ENCODE peak calls at places on chromosomes 16 and 17, in eight cellular contexts. Z is suprapubic skin, B is HCT116, A is bronchial epithelial cell, Y is HFF-Myc, V is esophagus squamous epithelium, L is AG09309, F is fibroblast of mammary gland. G is an unnamed sample.

GRCh38 chr17:28582513-28582912 is 5.8 kb upstream of the ALDOC start:
- DNase-seq in Z (no peak), B (no peak), A (no peak), Y (no peak), V (no peak), L (no peak), F (no peak), G (no peak)

GRCh38 chr17:72982680-72983079 is 109.8 kb downstream of the SLC39A11 start:
- DNase-seq in Z (no peak), B (no peak), A (no peak), Y (no peak), V (no peak), L (no peak), F (no peak), G (no peak)

GRCh38 chr17:40063915-40064531 is 1.3 kb downstream of the THRA start:
- DNase-seq in Z (no peak), B (no peak), A (no peak), Y (no peak), V (no peak), L (no peak), F (no peak), G (no peak)

GRCh38 chr17:65279456-65279855 is 142.3 kb downstream of the RGS9 start:
- DNase-seq in Z (no peak), B (no peak), A (no peak), Y (no peak), V (no peak), L (no peak), F (no peak), G (no peak)

GRCh38 chr16:67444259-67445125 is 13.6 kb downstream of the HSD11B2 start:
- DNase-seq in Z (no peak), B (no peak), A (no peak), Y (no peak), V (no peak), L (no peak), F (peak), G (no peak)

GRCh38 chr16:5428932-5429331 is 331.3 kb upstream of the EEF2KMT start:
- DNase-seq in Z (no peak), B (no peak), A (no peak), Y (no peak), V (no peak), L (no peak), F (no peak), G (no peak)

GRCh38 chr16:54059319-54059718 is 227.3 kb downstream of the IRX3 start:
- DNase-seq in Z (no peak), B (no peak), A (no peak), Y (no peak), V (no peak), L (no peak), F (no peak), G (no peak)

GRCh38 chr16:73066927-73067670 is 19.2 kb upstream of the ZFHX3 start:
- DNase-seq in Z (no peak), B (no peak), A (peak), Y (no peak), V (no peak), L (no peak), F (peak), G (peak)

GRCh38 chr16:51624083-51624775 is 473.2 kb upstream of the SALL1 start:
- DNase-seq in Z (no peak), B (no peak), A (peak), Y (no peak), V (no peak), L (no peak), F (peak), G (no peak)

GRCh38 chr16:48081656-48082055 is 74.1 kb downstream of the ABCC12 start:
- DNase-seq in Z (no peak), B (no peak), A (peak), Y (peak), V (no peak), L (peak), F (peak), G (peak)

GRCh38 chr16:23838485-23839142 is 2.8 kb downstream of the PRKCB start:
- DNase-seq in Z (no peak), B (no peak), A (no peak), Y (no peak), V (no peak), L (no peak), F (no peak), G (no peak)

GRCh38 chr16:23836404-23837291 is 865 bp downstream of the PRKCB start:
- DNase-seq in Z (peak), B (no peak), A (no peak), Y (no peak), V (no peak), L (no peak), F (no peak), G (no peak)

GRCh38 chr16:23836078-23836403 is 258 bp downstream of the PRKCB start:
- DNase-seq in Z (no peak), B (no peak), A (no peak), Y (no peak), V (no peak), L (no peak), F (no peak), G (no peak)

GRCh38 chr16:23835390-23836077 is at the start of gene PRKCB:
- DNase-seq in Z (peak), B (no peak), A (peak), Y (no peak), V (peak), L (no peak), F (peak), G (peak)

DNA sequence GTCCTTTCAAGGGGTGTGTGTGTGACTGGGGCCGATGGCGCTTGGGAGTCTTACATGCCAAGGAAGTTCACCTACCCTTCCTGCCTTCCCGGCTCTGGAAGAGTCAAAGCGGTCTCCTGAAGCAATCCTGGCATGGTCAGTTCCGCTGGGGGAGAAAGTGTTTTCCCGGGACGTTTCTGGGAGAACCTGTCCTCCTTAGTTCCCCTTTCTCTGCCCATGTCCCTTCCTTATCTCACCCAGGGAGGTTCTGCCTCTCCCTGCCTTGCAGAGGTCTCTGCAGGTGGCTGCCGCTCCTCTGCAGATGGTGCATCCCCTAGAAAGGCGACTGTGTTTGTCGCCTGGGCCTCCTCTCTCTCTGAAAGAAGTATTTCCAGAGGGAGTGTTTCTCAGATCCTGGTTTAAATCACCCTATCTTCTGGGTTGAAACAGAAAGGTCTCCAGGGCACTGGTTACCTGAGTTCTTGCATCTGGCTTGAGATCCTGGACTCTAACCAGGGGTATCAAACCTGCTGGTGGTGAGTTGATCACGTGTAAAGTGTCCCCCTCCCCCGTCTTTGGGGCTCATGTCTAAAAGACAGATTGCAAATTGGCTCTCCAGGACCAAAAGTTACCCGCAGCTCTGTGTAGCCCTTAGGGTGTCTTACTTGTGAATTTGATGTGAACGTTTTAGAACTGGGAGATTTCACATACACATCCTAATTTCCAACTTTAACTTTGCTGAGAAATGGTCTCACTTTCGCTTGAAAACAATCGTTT is 1.9 kb downstream of the PRKCB start:
- DNase-seq in Z (no peak), B (no peak), A (no peak), Y (no peak), V (no peak), L (no peak), F (no peak), G (no peak)
- H3K4me3 ChIP-seq in Z (peak), B (no peak), A (no peak), Y (no peak), V (no peak), L (no peak), F (no peak), G (no peak)

GRCh38 chr17:82913304-82914043 is 73.7 kb upstream of the ZNF750 start:
- DNase-seq in Z (no peak), B (no peak), A (no peak), Y (no peak), V (no peak), L (no peak), F (no peak), G (no peak)
- TF ChIP-seq CTCF in Z (peak), B (peak), A (peak), Y (peak), V (no peak), L (no peak), F (peak), G (peak)

GRCh38 chr17:41067281-41067680 is 1.6 kb upstream of the KRTAP2-4 start:
- DNase-seq in Z (no peak), B (no peak), A (no peak), Y (peak), V (no peak), L (peak), F (peak), G (no peak)

GRCh38 chr17:41073676-41074075 is 8.0 kb upstream of the KRTAP2-4 start:
- DNase-seq in Z (no peak), B (no peak), A (no peak), Y (no peak), V (no peak), L (no peak), F (no peak), G (no peak)

GRCh38 chr17:41069031-41069430 is 3.4 kb upstream of the KRTAP2-4 start:
- DNase-seq in Z (no peak), B (no peak), A (no peak), Y (no peak), V (no peak), L (no peak), F (no peak), G (no peak)

GRCh38 chr17:41076788-41077187 is 7.2 kb upstream of the KRTAP4-7 start:
- DNase-seq in Z (no peak), B (no peak), A (no peak), Y (no peak), V (no peak), L (no peak), F (no peak), G (no peak)

GRCh38 chr17:41071606-41072375 is 6.1 kb upstream of the KRTAP2-4 start:
- DNase-seq in Z (no peak), B (no peak), A (no peak), Y (no peak), V (no peak), L (no peak), F (no peak), G (no peak)
- H3K4me3 ChIP-seq in Z (no peak), B (no peak), A (no peak), Y (no peak), V (no peak), L (no peak), F (no peak), G (no peak)

DNA sequence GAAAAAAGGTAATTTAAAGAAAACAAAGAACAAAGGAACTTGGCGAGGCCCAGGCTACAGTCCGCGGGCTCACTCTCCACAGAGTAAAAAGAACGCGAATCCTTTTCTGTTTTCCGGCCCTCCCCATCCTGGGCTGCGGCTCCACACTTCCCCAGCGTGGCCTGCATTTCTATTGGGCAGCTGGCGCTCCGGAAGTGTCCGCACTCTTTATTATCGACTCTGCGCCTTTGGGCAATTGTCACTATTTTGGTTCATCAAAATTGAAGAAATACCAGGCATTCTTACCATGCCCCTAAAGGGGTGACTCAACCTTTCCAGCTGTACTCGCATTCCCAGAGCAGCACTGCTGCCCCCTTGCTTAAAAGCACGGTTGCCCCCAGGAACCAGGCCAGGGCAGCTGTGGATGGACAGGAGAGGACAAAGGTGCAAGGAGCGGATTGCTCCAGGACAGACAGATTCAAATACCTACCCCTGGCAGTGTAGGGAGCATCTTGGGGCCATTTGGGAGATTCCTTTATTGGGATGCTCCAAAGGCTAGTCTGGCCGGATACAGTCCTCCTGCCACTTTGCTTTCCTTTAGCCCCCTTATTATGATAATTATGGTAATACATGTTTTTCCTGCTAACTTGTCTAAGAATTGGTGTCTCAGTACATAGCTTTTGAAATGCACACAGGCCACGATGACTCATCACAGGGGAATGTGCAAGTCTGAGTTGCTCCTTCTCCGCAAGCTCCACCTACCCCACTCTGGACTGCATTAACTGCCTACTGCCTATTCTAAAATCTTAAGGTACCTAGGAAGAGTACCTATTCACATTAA is 985 bp upstream of the SLFN12 start:
- DNase-seq in Z (peak), B (peak), A (peak), Y (peak), V (no peak), L (peak), F (peak), G (peak)
- TF ChIP-seq CTCF in Z (no peak), B (no peak), A (no peak), Y (peak), V (no peak), L (peak), F (peak), G (peak)

GRCh38 chr16:87957296-87958069 is 6.2 kb downstream of the BANP start:
- DNase-seq in Z (no peak), B (no peak), A (no peak), Y (no peak), V (no peak), L (no peak), F (no peak), G (no peak)
- H3K4me3 ChIP-seq in Z (no peak), B (no peak), A (no peak), Y (no peak), V (no peak), L (no peak), F (no peak), G (no peak)

GRCh38 chr17:75181110-75181509 is 1.6 kb downstream of the SUMO2 start:
- DNase-seq in Z (no peak), B (no peak), A (no peak), Y (no peak), V (no peak), L (no peak), F (no peak), G (no peak)

GRCh38 chr17:75183999-75184884 is 1.5 kb upstream of the SUMO2 start:
- DNase-seq in Z (no peak), B (no peak), A (no peak), Y (no peak), V (no peak), L (no peak), F (no peak), G (no peak)

GRCh38 chr17:75182319-75182568 is 515 bp downstream of the SUMO2 start:
- DNase-seq in Z (peak), B (no peak), A (no peak), Y (no peak), V (no peak), L (no peak), F (no peak), G (no peak)

GRCh38 chr17:75181608-75182318 is 996 bp downstream of the SUMO2 start:
- DNase-seq in Z (no peak), B (no peak), A (no peak), Y (no peak), V (no peak), L (no peak), F (no peak), G (no peak)

GRCh38 chr17:75182569-75183436 is at the start of gene SUMO2:
- DNase-seq in Z (peak), B (peak), A (peak), Y (peak), V (peak), L (peak), F (peak), G (peak)
- TF ChIP-seq CTCF in Z (no peak), B (no peak), A (peak), Y (no peak), V (peak), L (peak), F (no peak), G (no peak)

DNA sequence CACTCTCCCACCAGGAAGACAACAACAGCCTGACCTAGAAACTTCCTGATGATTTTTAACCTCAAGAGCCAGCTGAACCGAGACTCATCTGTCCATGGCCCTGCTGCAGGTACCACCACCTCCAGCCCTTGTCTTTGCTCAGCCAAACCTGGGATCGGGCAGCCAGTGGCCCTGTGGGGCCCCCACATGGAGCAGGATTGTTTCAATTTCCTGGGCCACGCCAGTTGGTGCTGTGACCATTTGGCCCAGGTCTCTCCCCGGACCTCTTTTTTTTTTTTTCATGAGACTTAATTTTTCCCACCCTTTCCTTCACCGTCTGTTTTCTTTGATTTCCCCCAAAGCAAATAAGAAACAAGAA is 8.3 kb upstream of the HOXB2 start:
- DNase-seq in Z (no peak), B (no peak), A (no peak), Y (no peak), V (no peak), L (no peak), F (no peak), G (no peak)
- H3K4me3 ChIP-seq in Z (no peak), B (no peak), A (no peak), Y (no peak), V (no peak), L (no peak), F (no peak), G (no peak)

GRCh38 chr17:70034158-70034557 is 40.9 kb upstream of the KCNJ16 start:
- DNase-seq in Z (no peak), B (no peak), A (peak), Y (no peak), V (no peak), L (no peak), F (no peak), G (peak)
- TF ChIP-seq CTCF in Z (no peak), B (no peak), A (no peak), Y (no peak), V (no peak), L (no peak), F (no peak), G (no peak)

G was measured in fibroblast of pulmonary artery.